ENCODE peak calls at places on chromosomes 13 and 19, in eight cellular contexts. D, R, J, F, X, H, B and C are unnamed samples.

GRCh38 chr13:58960909-58961308 is 1202.8 kb downstream of the DIAPH3 start:
- DNase-seq in D (peak), R (no peak), J (no peak), F (no peak), X (peak), H (no peak), B (no peak), C (no peak)

GRCh38 chr19:16342002-16342715 is 17.5 kb downstream of the KLF2 start:
- DNase-seq in D (no peak), R (no peak), J (no peak), F (no peak), X (no peak), H (no peak), B (no peak), C (no peak)

GRCh38 chr13:48278806-48279205 is 24.7 kb upstream of the RB1 start:
- DNase-seq in D (no peak), R (no peak), J (no peak), F (no peak), X (no peak), H (no peak), B (peak), C (no peak)

GRCh38 chr19:47573076-47574026 is at the start of gene ZNF541:
- DNase-seq in D (no peak), R (peak), J (no peak), F (peak), X (peak), H (peak), B (no peak), C (no peak)

GRCh38 chr19:55694656-55695491 is 19.8 kb downstream of the EPN1 start:
- DNase-seq in D (no peak), R (no peak), J (no peak), F (no peak), X (no peak), H (no peak), B (no peak), C (no peak)

GRCh38 chr13:100514788-100515409 is 73.7 kb downstream of the GGACT start:
- DNase-seq in D (peak), R (peak), J (no peak), F (peak), X (peak), H (peak), B (peak), C (peak)

GRCh38 chr19:44212865-44213346 is 574 bp downstream of the ZNF227 start:
- DNase-seq in D (peak), R (peak), J (no peak), F (no peak), X (peak), H (no peak), B (no peak), C (peak)

GRCh38 chr13:95492044-95492801 is 60.3 kb upstream of the CLDN10 start:
- DNase-seq in D (no peak), R (peak), J (no peak), F (peak), X (no peak), H (no peak), B (peak), C (no peak)

GRCh38 chr19:34416021-34416545 is 11.9 kb downstream of the PDCD2L start:
- DNase-seq in D (no peak), R (no peak), J (no peak), F (no peak), X (peak), H (no peak), B (no peak), C (no peak)

GRCh38 chr13:84037937-84038464 is 155.7 kb upstream of the SLITRK1 start:
- DNase-seq in D (no peak), R (no peak), J (no peak), F (no peak), X (no peak), H (no peak), B (peak), C (peak)

GRCh38 chr13:48816696-48817095 is 159.0 kb upstream of the FNDC3A start:
- DNase-seq in D (no peak), R (no peak), J (no peak), F (no peak), X (no peak), H (no peak), B (no peak), C (no peak)

GRCh38 chr13:71873418-71874276 is 6.6 kb upstream of the DACH1 start:
- DNase-seq in D (no peak), R (no peak), J (no peak), F (no peak), X (no peak), H (no peak), B (peak), C (no peak)

GRCh38 chr19:18284710-18285430 is 3.4 kb upstream of the JUND start:
- DNase-seq in D (no peak), R (no peak), J (no peak), F (no peak), X (no peak), H (no peak), B (no peak), C (no peak)

GRCh38 chr19:34173145-34173956 is 1.0 kb downstream of the LSM14A start:
- DNase-seq in D (no peak), R (peak), J (no peak), F (peak), X (peak), H (peak), B (peak), C (peak)

GRCh38 chr13:49655906-49656305 is 27.6 kb downstream of the ARL11 start:
- DNase-seq in D (no peak), R (no peak), J (no peak), F (no peak), X (no peak), H (no peak), B (no peak), C (peak)

GRCh38 chr13:100633461-100633860 is 41.1 kb downstream of the TMTC4 start:
- DNase-seq in D (no peak), R (no peak), J (peak), F (no peak), X (peak), H (no peak), B (no peak), C (peak)

GRCh38 chr19:23415561-23416191 is 20.4 kb upstream of the ZNF91 start:
- DNase-seq in D (no peak), R (peak), J (no peak), F (peak), X (peak), H (no peak), B (no peak), C (peak)

GRCh38 chr19:50362656-50363424 is 2.6 kb downstream of the NAPSA start:
- DNase-seq in D (no peak), R (no peak), J (no peak), F (no peak), X (no peak), H (no peak), B (no peak), C (no peak)

GRCh38 chr13:113053801-113054604 is 51.6 kb upstream of the F7 start:
- DNase-seq in D (no peak), R (no peak), J (no peak), F (no peak), X (no peak), H (no peak), B (no peak), C (no peak)

GRCh38 chr19:23779645-23780044 is 21.0 kb upstream of the ZNF681 start:
- DNase-seq in D (no peak), R (no peak), J (no peak), F (no peak), X (no peak), H (no peak), B (no peak), C (no peak)

GRCh38 chr13:80388506-80388905 is 47.6 kb upstream of the SPRY2 start:
- DNase-seq in D (no peak), R (no peak), J (no peak), F (no peak), X (no peak), H (no peak), B (no peak), C (no peak)

GRCh38 chr19:38675611-38676010 is 28.2 kb downstream of the ACTN4 start:
- DNase-seq in D (no peak), R (no peak), J (no peak), F (no peak), X (no peak), H (no peak), B (no peak), C (no peak)

GRCh38 chr19:46442808-46443450 is 14.2 kb upstream of the PNMA8C start:
- DNase-seq in D (no peak), R (no peak), J (no peak), F (no peak), X (peak), H (no peak), B (no peak), C (peak)

GRCh38 chr13:79432992-79433391 is 26.9 kb upstream of the RBM26 start:
- DNase-seq in D (no peak), R (no peak), J (no peak), F (no peak), X (no peak), H (no peak), B (no peak), C (no peak)

GRCh38 chr13:48318714-48319457 is 15.3 kb downstream of the RB1 start:
- DNase-seq in D (no peak), R (peak), J (no peak), F (peak), X (no peak), H (no peak), B (no peak), C (no peak)

GRCh38 chr13:37187110-37187509 is 81.6 kb upstream of the CSNK1A1L start:
- DNase-seq in D (no peak), R (no peak), J (no peak), F (no peak), X (peak), H (no peak), B (no peak), C (peak)

GRCh38 chr19:934865-935422 is 9.1 kb downstream of the ARID3A start:
- DNase-seq in D (no peak), R (peak), J (no peak), F (peak), X (peak), H (peak), B (peak), C (no peak)

GRCh38 chr19:1243768-1244692 is 2.5 kb downstream of the ATP5F1D start:
- DNase-seq in D (no peak), R (peak), J (no peak), F (peak), X (peak), H (peak), B (peak), C (peak)

GRCh38 chr19:50646074-50646807 is 3.0 kb upstream of the C19orf81 start:
- DNase-seq in D (no peak), R (no peak), J (peak), F (no peak), X (peak), H (no peak), B (no peak), C (peak)

GRCh38 chr13:71374471-71375041 is 492.4 kb downstream of the DACH1 start:
- DNase-seq in D (no peak), R (no peak), J (no peak), F (no peak), X (peak), H (no peak), B (no peak), C (peak)

GRCh38 chr19:47490031-47490430 is 6.0 kb upstream of the KPTN start:
- DNase-seq in D (no peak), R (no peak), J (no peak), F (no peak), X (no peak), H (no peak), B (no peak), C (no peak)

GRCh38 chr13:41652735-41653361 is 195.5 kb downstream of the RGCC start:
- DNase-seq in D (peak), R (no peak), J (peak), F (no peak), X (peak), H (no peak), B (peak), C (peak)